ENCODE peak calls at places on chromosomes 5 and 9, in four cellular contexts. U, T, L and D are unnamed samples.

GRCh38 chr5:36068751-36069281 is 2.1 kb upstream of the UGT3A2 start:
- DNase-seq in T (no peak), L (no peak), U (no peak), D (no peak)

GRCh38 chr5:167982-168660 is 23.2 kb upstream of the LRRC14B start:
- DNase-seq in L (no peak), U (no peak), T (no peak), D (no peak)

GRCh38 chr5:154729613-154730012 is 25.6 kb upstream of the LARP1 start:
- DNase-seq in L (no peak), T (no peak), U (no peak), D (no peak)

GRCh38 chr5:172854451-172854871 is 20.4 kb downstream of the ERGIC1 start:
- DNase-seq in L (no peak), T (no peak), U (no peak), D (no peak)

GRCh38 chr9:138099803-138100598 is 222.4 kb downstream of the CACNA1B start:
- DNase-seq in U (no peak), L (no peak), T (no peak), D (peak; percentile 14)

GRCh38 chr5:132136906-132137305 is 63.3 kb downstream of the CSF2 start:
- DNase-seq in T (no peak), L (no peak), U (no peak), D (no peak)

GRCh38 chr9:2622361-2623045 is 916 bp downstream of the VLDLR start:
- DNase-seq in T (peak; percentile 66), L (no peak), U (peak; percentile 18), D (peak; percentile 81)

GRCh38 chr5:168877132-168877895 is 298.1 kb upstream of the PANK3 start:
- DNase-seq in U (no peak), T (no peak), L (no peak), D (no peak)

GRCh38 chr9:91043786-91044185 is 242.2 kb downstream of the SYK start:
- DNase-seq in L (no peak), U (no peak), T (no peak), D (no peak)

GRCh38 chr9:83570359-83570758 is 32.2 kb upstream of the FRMD3 start:
- DNase-seq in U (no peak), T (no peak), L (no peak), D (no peak)

GRCh38 chr5:1185652-1186350 is 15.6 kb upstream of the SLC6A19 start:
- DNase-seq in T (peak; percentile 77), U (no peak), L (no peak), D (peak; percentile 15)

GRCh38 chr9:77997611-77998349 is 33.8 kb downstream of the GNAQ start:
- DNase-seq in L (no peak), U (no peak), T (no peak), D (peak; percentile 72)

GRCh38 chr5:173802670-173803165 is 85.4 kb upstream of the CPEB4 start:
- DNase-seq in T (no peak), U (no peak), L (no peak), D (peak; percentile 79)

GRCh38 chr9:86549920-86550319 is 195.7 kb upstream of the TUT7 start:
- DNase-seq in T (no peak), U (no peak), L (no peak), D (no peak)

GRCh38 chr5:173479711-173480110 is 136.7 kb downstream of the BOD1 start:
- DNase-seq in T (no peak), U (no peak), L (no peak), D (no peak)

GRCh38 chr5:10556893-10557746 is 6.8 kb upstream of the ANKRD33B start:
- DNase-seq in L (no peak), T (no peak), U (no peak), D (no peak)
- H3K4me1 ChIP-seq in L (peaks cover 36% of the 10 kb centered on the region), T (peaks cover 7% of the 10 kb centered on the region), U (no peaks in the 10 kb centered on the region), D (peaks cover 17% of the 10 kb centered on the region)

GRCh38 chr5:119336262-119336661 is 19.6 kb upstream of the TNFAIP8 start:
- DNase-seq in T (no peak), U (no peak), L (no peak), D (no peak)

GRCh38 chr5:119333421-119333851 is 22.4 kb upstream of the TNFAIP8 start:
- DNase-seq in T (no peak), U (no peak), L (no peak), D (no peak)

GRCh38 chr5:119336846-119337564 is 18.8 kb upstream of the TNFAIP8 start:
- DNase-seq in L (no peak), T (no peak), U (no peak), D (no peak)

GRCh38 chr5:119332978-119333401 is 22.8 kb upstream of the TNFAIP8 start:
- DNase-seq in L (no peak), U (no peak), T (no peak), D (no peak)

DNA sequence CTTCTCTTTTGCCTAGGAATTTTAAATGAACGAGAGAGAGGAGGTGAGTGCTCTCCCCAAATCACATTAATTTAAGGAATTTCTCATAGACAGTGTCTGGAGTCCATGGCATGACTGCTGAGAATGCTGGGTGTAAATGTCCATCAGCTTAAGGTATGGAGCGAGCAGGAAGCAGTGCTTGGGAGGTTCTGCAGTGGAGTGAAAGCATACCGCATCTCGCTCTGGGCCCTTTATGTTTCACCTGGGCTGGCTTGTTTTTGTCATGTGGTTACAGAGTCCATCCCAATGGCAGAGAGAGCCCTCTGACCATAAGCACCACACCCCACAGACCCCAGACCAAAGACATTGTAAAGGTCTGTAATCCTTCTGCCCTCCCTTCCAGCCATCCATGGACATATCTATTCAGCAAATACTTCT is 20.6 kb upstream of the TNFAIP8 start:
- DNase-seq in L (no peak), U (no peak), T (no peak), D (no peak)
- H3K4me1 ChIP-seq in L (peaks cover 38% of the 10 kb centered on the region), U (peaks cover 35% of the 10 kb centered on the region), T (peaks cover 40% of the 10 kb centered on the region), D (peaks cover 58% of the 10 kb centered on the region)

DNA sequence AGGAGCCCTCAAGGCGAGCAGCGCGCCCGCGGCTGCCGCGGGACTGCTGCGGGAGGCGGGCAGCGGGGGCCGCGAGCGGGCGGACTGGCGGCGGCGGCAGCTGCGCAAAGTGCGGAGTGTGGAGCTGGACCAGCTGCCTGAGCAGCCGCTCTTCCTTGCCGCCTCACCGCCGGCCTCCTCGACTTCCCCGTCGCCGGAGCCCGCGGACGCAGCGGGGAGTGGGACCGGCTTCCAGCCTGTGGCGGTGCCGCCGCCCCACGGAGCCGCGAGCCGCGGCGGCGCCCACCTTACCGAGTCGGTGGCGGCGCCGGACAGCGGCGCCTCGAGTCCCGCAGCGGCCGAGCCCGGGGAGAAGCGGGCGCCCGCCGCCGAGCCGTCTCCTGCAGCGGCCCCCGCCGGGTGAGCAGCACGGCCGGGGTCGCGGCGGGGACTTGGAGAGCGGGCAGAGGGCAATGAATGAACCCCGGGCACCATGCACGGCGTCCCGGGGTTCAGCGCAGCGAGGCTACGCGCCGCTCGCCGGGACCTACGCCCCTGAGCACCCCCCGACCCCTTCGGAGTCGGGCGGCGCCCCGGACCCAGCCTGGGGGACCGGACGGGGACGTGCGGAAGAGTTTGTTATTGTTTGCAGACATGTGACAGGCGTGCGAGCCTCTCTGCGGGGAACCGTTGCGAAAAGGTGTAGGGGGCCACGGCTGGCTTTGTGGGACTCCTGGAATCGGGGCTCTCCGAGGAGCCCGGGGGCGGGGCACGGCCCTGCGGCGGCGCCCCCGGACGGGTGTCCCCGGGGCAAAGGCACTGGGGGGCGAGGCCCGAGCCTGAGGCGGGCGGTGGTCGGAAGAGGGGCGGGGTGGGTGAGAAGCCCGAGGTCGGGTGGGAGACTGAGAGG is 552 bp downstream of the MAP3K1 start:
- DNase-seq in L (no peak), U (peak; percentile 30), T (peak; percentile 71), D (peak; percentile 54)
- H3K4me1 ChIP-seq in L (peaks cover 5% of the 10 kb centered on the region), U (peaks cover 43% of the 10 kb centered on the region), T (peaks cover 23% of the 10 kb centered on the region), D (peaks cover 50% of the 10 kb centered on the region)

GRCh38 chr9:113604393-113604792 is 140.9 kb downstream of the RGS3 start:
- DNase-seq in L (no peak), U (no peak), T (no peak), D (no peak)

GRCh38 chr9:113600477-113600851 is 136.9 kb downstream of the RGS3 start:
- DNase-seq in T (no peak), U (no peak), L (no peak), D (no peak)

GRCh38 chr9:113603773-113604172 is 140.2 kb downstream of the RGS3 start:
- DNase-seq in L (no peak), T (no peak), U (no peak), D (no peak)

GRCh38 chr9:113600871-113601545 is 137.5 kb downstream of the RGS3 start:
- DNase-seq in U (no peak), T (no peak), L (no peak), D (no peak)

DNA sequence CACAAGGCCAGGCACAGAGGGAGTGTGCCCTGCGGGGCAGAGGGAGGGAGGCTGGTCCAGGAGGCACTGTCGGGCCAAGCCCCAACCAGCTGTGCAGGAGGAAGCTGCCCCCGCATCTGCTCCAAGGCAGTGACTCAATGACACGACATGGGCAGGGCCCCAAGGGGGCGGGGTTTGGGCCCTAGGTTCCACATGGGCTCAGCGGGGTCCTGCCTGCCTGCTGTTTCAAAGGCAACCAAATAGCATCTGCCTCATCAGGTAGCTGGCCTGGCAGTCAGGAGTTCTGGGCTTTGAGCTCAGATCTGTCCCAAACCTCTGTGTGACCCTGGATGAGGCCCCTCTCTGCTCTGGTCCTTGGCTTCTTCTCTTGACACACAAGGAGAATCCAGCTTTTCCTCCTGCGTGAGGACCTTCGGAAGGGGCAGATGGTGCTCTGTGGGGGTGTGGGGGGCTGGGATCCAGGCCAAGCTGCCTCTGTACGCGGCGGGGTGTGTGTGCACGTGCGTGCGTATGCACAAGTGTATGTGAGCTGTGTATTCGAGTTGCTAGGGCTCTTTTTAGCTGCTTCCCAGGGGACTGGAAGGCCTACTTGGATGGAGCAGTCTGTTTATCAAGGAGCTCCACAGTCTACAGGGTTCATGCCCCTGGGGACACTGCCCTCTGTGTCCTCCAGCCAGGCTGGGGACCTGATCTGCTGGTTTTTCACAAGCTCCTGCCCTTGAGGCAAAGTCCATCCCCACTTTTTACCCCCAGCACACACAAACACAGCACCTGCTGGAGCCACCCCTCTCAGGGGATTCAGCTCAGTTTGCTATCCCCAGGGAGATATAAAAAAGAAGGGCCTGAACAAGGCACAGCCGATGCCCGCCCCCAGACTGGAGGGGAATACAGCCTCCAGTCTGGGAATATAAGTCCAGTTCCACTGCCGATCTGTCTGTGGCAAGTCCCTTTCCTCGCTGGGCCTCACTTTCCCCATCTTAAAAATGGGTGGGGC is 138.9 kb downstream of the RGS3 start:
- DNase-seq in L (no peak), U (peak; percentile 87), T (no peak), D (peak; percentile 75)
- H3K4me1 ChIP-seq in L (peaks cover 27% of the 10 kb centered on the region), U (peaks cover 61% of the 10 kb centered on the region), T (peaks cover 13% of the 10 kb centered on the region), D (peaks cover 34% of the 10 kb centered on the region)

GRCh38 chr9:87579761-87580626 is 82.3 kb downstream of the DAPK1 start:
- DNase-seq in T (no peak), L (no peak), U (no peak), D (no peak)
- H3K4me1 ChIP-seq in T (peaks cover 19% of the 10 kb centered on the region), L (no peaks in the 10 kb centered on the region), U (peaks cover 10% of the 10 kb centered on the region), D (peaks cover 13% of the 10 kb centered on the region)

GRCh38 chr5:74318985-74319563 is 321.5 kb downstream of the ENC1 start:
- DNase-seq in U (no peak), T (no peak), L (no peak), D (no peak)
- H3K4me1 ChIP-seq in U (no peaks in the 10 kb centered on the region), T (peaks cover 6% of the 10 kb centered on the region), L (no peaks in the 10 kb centered on the region), D (peaks cover 2% of the 10 kb centered on the region)